ENCODE peak calls at places on chromosomes 16 and 17, in eight cellular contexts. B, D, I, S, R, M, G and J are unnamed samples.

GRCh38 chr16:4375717-4376116 is 4.1 kb downstream of the VASN start:
- DNase-seq in B (peak; percentile 48), R (no peak), D (peak; percentile 54), G (peak; percentile 93), S (no peak), M (no peak), I (no peak), J (no peak)

GRCh38 chr17:66518677-66519076 is 216.3 kb downstream of the PRKCA start:
- DNase-seq in I (no peak), S (no peak), D (no peak), G (peak; percentile 27), R (no peak), B (no peak), M (peak; percentile 22), J (no peak)

GRCh38 chr17:49315974-49316570 is 46.0 kb downstream of the ZNF652 start:
- DNase-seq in G (peak; percentile 55), M (no peak), B (no peak), R (no peak), S (no peak), D (no peak), I (no peak), J (no peak)

GRCh38 chr17:50149425-50150353 is 788 bp downstream of the PPP1R9B start:
- DNase-seq in G (peak; percentile 84), D (peak; percentile 63), R (peak; percentile 73), S (peak; percentile 73), B (peak; percentile 83), M (peak; percentile 66), I (no peak), J (peak; percentile 60)

GRCh38 chr17:65609749-65610148 is 48.3 kb upstream of the AXIN2 start:
- DNase-seq in R (no peak), S (no peak), D (no peak), B (no peak), G (no peak), M (no peak), I (no peak), J (no peak)

GRCh38 chr16:68646948-68647659 is 2.0 kb downstream of the CDH3 start:
- DNase-seq in M (no peak), I (no peak), B (no peak), S (no peak), G (no peak), D (no peak), R (no peak), J (no peak)

GRCh38 chr17:43438626-43439529 is 40.1 kb downstream of the ARL4D start:
- DNase-seq in G (no peak), S (no peak), I (no peak), M (no peak), D (no peak), B (no peak), R (no peak), J (no peak)

GRCh38 chr17:20121359-20122235 is 112.4 kb downstream of the SPECC1 start:
- DNase-seq in S (peak; percentile 33), B (peak; percentile 59), D (peak; percentile 41), G (peak; percentile 59), I (peak; percentile 58), M (peak; percentile 58), R (peak; percentile 77), J (peak; percentile 53)

GRCh38 chr16:81004646-81005353 is 1.9 kb downstream of the CMC2 start:
- DNase-seq in D (no peak), M (peak; percentile 70), S (no peak), R (no peak), I (no peak), B (no peak), G (peak; percentile 80), J (no peak)

GRCh38 chr17:14856156-14856555 is 409.0 kb downstream of the PMP22 start:
- DNase-seq in M (no peak), S (no peak), G (no peak), D (no peak), I (no peak), B (no peak), R (no peak), J (no peak)

GRCh38 chr16:58490100-58490499 is 9.8 kb upstream of the NDRG4 start:
- DNase-seq in R (no peak), G (no peak), D (no peak), B (no peak), I (no peak), M (no peak), S (no peak), J (no peak)

GRCh38 chr16:47047804-47048203 is 74.3 kb upstream of the DNAJA2 start:
- DNase-seq in I (no peak), S (no peak), M (no peak), G (no peak), R (no peak), B (no peak), D (no peak), J (no peak)

GRCh38 chr17:64355536-64356303 is 34.9 kb downstream of the PECAM1 start:
- DNase-seq in M (no peak), D (no peak), S (no peak), G (peak; percentile 71), I (no peak), B (no peak), R (no peak), J (no peak)

GRCh38 chr16:20883554-20884239 is 16.5 kb downstream of the DCUN1D3 start:
- DNase-seq in S (no peak), B (no peak), I (no peak), R (no peak), G (no peak), D (no peak), M (no peak), J (no peak)

GRCh38 chr16:30406911-30407793 is at the start of gene ZNF771:
- DNase-seq in D (peak; percentile 92), B (peak; percentile 97), G (peak; percentile 94), I (peak; percentile 83), M (peak; percentile 78), R (peak; percentile 98), S (peak; percentile 97), J (peak; percentile 93)

GRCh38 chr17:46915596-46915995 is 7.4 kb upstream of the GOSR2 start:
- DNase-seq in B (no peak), G (no peak), S (no peak), D (no peak), M (no peak), I (no peak), R (no peak), J (no peak)

GRCh38 chr16:11597268-11597690 is 10.6 kb upstream of the LITAF start:
- DNase-seq in G (peak; percentile 50), R (peak; percentile 32), M (no peak), I (no peak), B (peak; percentile 20), S (no peak), D (no peak), J (no peak)

GRCh38 chr17:77098884-77099545 is 41.8 kb upstream of the SEC14L1 start:
- DNase-seq in M (peak; percentile 62), I (no peak), B (no peak), G (peak; percentile 86), D (peak; percentile 71), R (no peak), S (no peak), J (peak; percentile 58)

GRCh38 chr16:52515068-52515671 is 31.8 kb downstream of the TOX3 start:
- DNase-seq in G (peak; percentile 4), B (no peak), I (no peak), D (no peak), R (no peak), S (no peak), M (no peak), J (no peak)

GRCh38 chr16:35171106-35171505 is 1711.7 kb downstream of the TP53TG3F start:
- DNase-seq in G (no peak), S (no peak), M (no peak), D (no peak), B (no peak), I (no peak), R (no peak), J (no peak)
- H3K9me3 ChIP-seq in G (no peaks in the 10 kb centered on the region), S (no peaks in the 10 kb centered on the region), M (no peaks in the 10 kb centered on the region), D (no peaks in the 10 kb centered on the region), B (no peaks in the 10 kb centered on the region), I (no peaks in the 10 kb centered on the region), R (no peaks in the 10 kb centered on the region), J (peaks cover 20% of the 10 kb centered on the region)

DNA sequence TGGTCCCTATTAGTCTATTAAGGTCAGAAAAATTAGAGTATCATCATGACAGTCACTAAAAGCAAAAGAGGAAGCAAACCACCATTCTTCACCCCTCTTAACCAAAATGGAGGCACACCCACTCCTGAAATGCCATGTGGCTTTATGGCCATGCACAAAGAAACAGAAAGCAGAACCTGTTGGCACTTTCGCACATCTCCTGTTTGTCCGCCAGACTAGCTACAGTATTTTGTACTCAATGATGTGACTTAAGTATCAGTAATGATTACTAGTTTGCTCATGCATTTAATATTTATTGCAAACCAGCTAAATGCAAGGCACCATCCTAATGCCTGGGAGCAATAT is 70.2 kb upstream of the GNAO1 start:
- DNase-seq in D (no peak), G (no peak), I (no peak), R (no peak), M (no peak), B (no peak), S (no peak), J (no peak)
- H3K27ac ChIP-seq in D (no peak overlapping the region), G (no peak overlapping the region), I (no peak overlapping the region), R (no peak overlapping the region), M (no peak overlapping the region), B (no peak overlapping the region), S (no peak overlapping the region), J (no peak overlapping the region)

DNA sequence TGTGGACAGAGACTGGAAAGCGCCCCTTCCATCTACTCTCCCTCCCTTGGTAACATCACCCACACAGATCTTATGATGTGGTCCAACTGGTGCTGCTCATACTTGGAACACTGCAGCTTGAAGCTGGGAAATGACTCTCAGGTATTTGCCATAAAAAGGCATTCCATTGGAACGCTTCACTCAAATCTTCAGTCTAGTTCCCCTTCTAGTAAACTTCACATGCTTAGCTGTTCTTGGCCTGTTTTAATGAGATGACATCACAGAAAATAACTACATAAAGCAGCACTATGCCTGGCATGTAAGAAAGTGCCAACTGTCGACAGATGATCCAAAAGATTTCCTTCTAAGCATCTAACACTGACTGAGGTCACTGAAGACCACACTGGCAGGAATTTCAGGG is 9.3 kb downstream of the ZNF263 start:
- DNase-seq in G (peak; percentile 74), M (no peak), S (no peak), R (no peak), B (no peak), I (no peak), D (no peak), J (no peak)
- H3K9me3 ChIP-seq in G (no peaks in the 10 kb centered on the region), M (no peaks in the 10 kb centered on the region), S (peaks cover 3% of the 10 kb centered on the region), R (no peaks in the 10 kb centered on the region), B (peaks cover 95% of the 10 kb centered on the region), I (peaks cover 53% of the 10 kb centered on the region), D (peaks cover 5% of the 10 kb centered on the region), J (peaks cover 63% of the 10 kb centered on the region)

GRCh38 chr16:85057948-85058347 is 30.4 kb downstream of the KIAA0513 start:
- DNase-seq in S (no peak), M (no peak), D (no peak), R (no peak), G (no peak), I (no peak), B (no peak), J (no peak)

GRCh38 chr16:85056211-85056748 is 28.7 kb downstream of the KIAA0513 start:
- DNase-seq in R (no peak), D (no peak), G (peak; percentile 46), B (no peak), I (no peak), S (no peak), M (peak; percentile 11), J (no peak)

GRCh38 chr16:85057212-85057889 is 29.8 kb downstream of the KIAA0513 start:
- DNase-seq in S (no peak), B (no peak), I (no peak), G (no peak), R (no peak), D (no peak), M (no peak), J (no peak)

GRCh38 chr16:85054948-85055502 is 27.4 kb downstream of the KIAA0513 start:
- DNase-seq in R (no peak), I (no peak), M (no peak), D (no peak), S (no peak), B (no peak), G (no peak), J (no peak)

GRCh38 chr16:85055503-85056210 is 28.1 kb downstream of the KIAA0513 start:
- DNase-seq in G (peak; percentile 73), R (no peak), S (peak; percentile 52), B (no peak), M (peak; percentile 93), D (no peak), I (peak; percentile 66), J (peak; percentile 59)
- H3K27ac ChIP-seq in G (peak overlapping the region; percentile 44), R (no peak overlapping the region), S (peak overlapping the region; percentile 55), B (peak overlapping the region; percentile 50), M (peak overlapping the region; percentile 57), D (peak overlapping the region; percentile 66), I (peak overlapping the region; percentile 52), J (peak overlapping the region; percentile 89)